ENCODE peak calls at places on chromosomes 4 and X, in four cellular contexts. O, D, H and R are unnamed samples.

GRCh38 chrX:10052906-10053625 is 85.9 kb downstream of the CLDN34 start:
- DNase-seq in O (no peak), D (peak), H (peak), R (peak)

GRCh38 chr4:78004270-78004669 is 52.9 kb upstream of the FRAS1 start:
- DNase-seq in O (no peak), D (no peak), H (no peak), R (no peak)

GRCh38 chr4:17491196-17491595 is 20.7 kb downstream of the QDPR start:
- DNase-seq in O (no peak), D (no peak), H (no peak), R (no peak)

GRCh38 chrX:55981603-55982002 is 250.6 kb upstream of the KLF8 start:
- DNase-seq in O (no peak), D (no peak), H (no peak), R (no peak)

GRCh38 chr4:7858498-7858897 is 81.2 kb downstream of the AFAP1 start:
- DNase-seq in O (no peak), D (no peak), H (no peak), R (no peak)

GRCh38 chrX:143669395-143669794 is 33.5 kb upstream of the SLITRK4 start:
- DNase-seq in O (no peak), D (no peak), H (no peak), R (no peak)

GRCh38 chr4:142556048-142556447 is 290.1 kb downstream of the INPP4B start:
- DNase-seq in O (no peak), D (no peak), H (no peak), R (no peak)

GRCh38 chr4:106624674-106625073 is 256.1 kb upstream of the GIMD1 start:
- DNase-seq in O (no peak), D (no peak), H (no peak), R (peak)

GRCh38 chrX:136271300-136271699 is 20.1 kb upstream of the MAP7D3 start:
- DNase-seq in O (no peak), D (no peak), H (no peak), R (no peak)

GRCh38 chrX:80432863-80433262 is 12.6 kb downstream of the TENT5D start:
- DNase-seq in O (no peak), D (no peak), H (peak), R (no peak)

GRCh38 chr4:125432078-125432477 is 117.3 kb downstream of the FAT4 start:
- DNase-seq in O (no peak), D (peak), H (peak), R (peak)

GRCh38 chr4:157020882-157021281 is 49.3 kb upstream of the PDGFC start:
- DNase-seq in O (no peak), D (no peak), H (no peak), R (no peak)

GRCh38 chrX:47749185-47749967 is 87.3 kb upstream of the ZNF81 start:
- DNase-seq in O (no peak), D (no peak), H (no peak), R (no peak)